ENCODE peak calls at places on chromosomes 6 and 20, in five cellular contexts. M, K, B, W and P are unnamed samples.

GRCh38 chr6:22940571-22941290 is 371.4 kb downstream of the HDGFL1 start:
- DNase-seq in B (no peak), W (no peak), K (no peak), M (no peak), P (no peak)

GRCh38 chr6:149213829-149214228 is 103.7 kb upstream of the TAB2 start:
- DNase-seq in M (no peak), W (no peak), K (no peak), B (no peak), P (no peak)

GRCh38 chr6:135060076-135060475 is 5.5 kb upstream of the HBS1L start:
- DNase-seq in W (no peak), K (no peak), M (no peak), B (no peak), P (no peak)

GRCh38 chr20:10110151-10110550 is 75.4 kb downstream of the ANKEF1 start:
- DNase-seq in B (no peak), W (no peak), K (no peak), M (no peak), P (no peak)

GRCh38 chr20:46557231-46557956 is 6.9 kb upstream of the OCSTAMP start:
- DNase-seq in B (no peak), W (no peak), M (no peak), K (no peak), P (no peak)

GRCh38 chr6:149711711-149712110 is 6.2 kb downstream of the LATS1 start:
- DNase-seq in K (no peak), M (no peak), W (no peak), B (no peak), P (no peak)

GRCh38 chr20:63706852-63707557 is 771 bp downstream of the ARFRP1 start:
- DNase-seq in B (peak; percentile 70), M (peak; percentile 73), W (no peak), K (peak; percentile 1), P (no peak)

GRCh38 chr6:166950443-166950821 is 5.9 kb downstream of the RNASET2 start:
- DNase-seq in B (no peak), M (no peak), K (no peak), W (no peak), P (no peak)

GRCh38 chr20:38255389-38255788 is 5.1 kb downstream of the KIAA1755 start:
- DNase-seq in K (no peak), W (no peak), M (no peak), B (no peak), P (no peak)

GRCh38 chr6:139308936-139309603 is 17.3 kb upstream of the TXLNB start:
- DNase-seq in B (no peak), W (no peak), M (no peak), K (no peak), P (no peak)

GRCh38 chr6:31143148-31143547 is 4.3 kb upstream of the PSORS1C2 start:
- DNase-seq in M (no peak), B (no peak), W (no peak), K (no peak), P (no peak)

GRCh38 chr6:76742919-76743318 is 670.5 kb upstream of the IMPG1 start:
- DNase-seq in W (no peak), M (no peak), K (no peak), B (no peak), P (no peak)

GRCh38 chr6:104527761-104528415 is 331.8 kb downstream of the HACE1 start:
- DNase-seq in K (peak; percentile 58), B (no peak), W (no peak), M (no peak), P (no peak)

GRCh38 chr6:10587694-10588392 is 66.7 kb downstream of the GCNT2 start:
- DNase-seq in B (no peak), K (no peak), W (no peak), M (no peak), P (no peak)

GRCh38 chr6:30830438-30830837 is 53.9 kb upstream of the DDR1 start:
- DNase-seq in B (no peak), M (no peak), K (no peak), W (no peak), P (no peak)

GRCh38 chr6:155116571-155116910 is 121.4 kb downstream of the TIAM2 start:
- DNase-seq in B (no peak), M (no peak), W (no peak), K (no peak), P (no peak)

GRCh38 chr20:41145821-41146620 is 8.7 kb downstream of the PLCG1 start:
- DNase-seq in B (peak; percentile 79), M (no peak), W (no peak), K (no peak), P (no peak)

GRCh38 chr6:169969372-169970099 is 218.1 kb downstream of the ERMARD start:
- DNase-seq in W (no peak), K (no peak), M (no peak), B (no peak), P (no peak)

GRCh38 chr6:149965191-149966020 is 1.7 kb downstream of the ULBP1 start:
- DNase-seq in M (no peak), B (no peak), W (no peak), K (peak; percentile 32), P (no peak)

GRCh38 chr6:3252369-3252768 is 6.4 kb upstream of the PSMG4 start:
- DNase-seq in W (no peak), B (no peak), K (no peak), M (no peak), P (no peak)

GRCh38 chr20:11140359-11140758 is 466.6 kb upstream of the JAG1 start:
- DNase-seq in B (no peak), M (no peak), W (no peak), K (no peak), P (no peak)

GRCh38 chr6:122365775-122366403 is 33.6 kb upstream of the HSF2 start:
- DNase-seq in W (no peak), M (no peak), B (no peak), K (no peak), P (no peak)

GRCh38 chr6:40308533-40309306 is 278.4 kb downstream of the LRFN2 start:
- DNase-seq in W (no peak), K (peak; percentile 66), M (peak; percentile 69), B (peak; percentile 51), P (peak; percentile 11)

GRCh38 chr6:118529756-118530155 is 18.3 kb upstream of the PLN start:
- DNase-seq in W (no peak), B (no peak), K (no peak), M (no peak), P (no peak)

GRCh38 chr6:4805553-4806307 is 29.5 kb downstream of the CDYL start:
- DNase-seq in W (no peak), K (peak; percentile 37), B (peak; percentile 63), M (no peak), P (no peak)

GRCh38 chr6:110965629-110966229 is 7.2 kb downstream of the GTF3C6 start:
- DNase-seq in B (no peak), M (no peak), K (no peak), W (no peak), P (no peak)

GRCh38 chr20:19407731-19408130 is 195.3 kb downstream of the SLC24A3 start:
- DNase-seq in K (no peak), M (no peak), B (no peak), W (no peak), P (no peak)

GRCh38 chr20:51460569-51461265 is 81.8 kb downstream of the NFATC2 start:
- DNase-seq in W (no peak), B (no peak), K (no peak), M (peak; percentile 83), P (peak; percentile 64)

GRCh38 chr20:48930035-48930434 is 8.5 kb downstream of the ARFGEF2 start:
- DNase-seq in K (no peak), M (no peak), B (no peak), W (no peak), P (no peak)

GRCh38 chr20:46699651-46700359 is 9.6 kb upstream of the SLC2A10 start:
- DNase-seq in W (no peak), K (no peak), M (no peak), B (no peak), P (no peak)

GRCh38 chr20:61949363-61949713 is 116.3 kb downstream of the TAF4 start:
- DNase-seq in B (peak; percentile 14), M (no peak), K (no peak), W (no peak), P (no peak)

GRCh38 chr6:98695076-98695816 is 139.1 kb upstream of the POU3F2 start:
- DNase-seq in K (no peak), W (no peak), M (no peak), B (no peak), P (no peak)